ENCODE peak calls at places on chromosomes 13 and 19, in six cellular contexts. P, W, H, Z, J and R are unnamed samples.

GRCh38 chr13:31442605-31443004 is 242.8 kb downstream of the B3GLCT start:
- DNase-seq in P (no peak), W (no peak), H (no peak), Z (no peak), J (no peak), R (no peak)

GRCh38 chr19:30530751-30531150 is 158.6 kb downstream of the ZNF536 start:
- DNase-seq in P (no peak), W (no peak), H (no peak), Z (no peak), J (no peak), R (no peak)

GRCh38 chr13:46743191-46743590 is 53.8 kb downstream of the ESD start:
- DNase-seq in P (no peak), W (no peak), H (peak; percentile 49), Z (no peak), J (no peak), R (no peak)

GRCh38 chr13:90483906-90484305 is 863.6 kb upstream of the MIR17HG start:
- DNase-seq in P (no peak), W (no peak), H (no peak), Z (no peak), J (no peak), R (no peak)

GRCh38 chr19:2110822-2111221 is 14.1 kb downstream of the IZUMO4 start:
- DNase-seq in P (no peak), W (no peak), H (no peak), Z (no peak), J (no peak), R (no peak)

GRCh38 chr13:105153626-105154025 is 1381.8 kb downstream of the EFNB2 start:
- DNase-seq in P (no peak), W (no peak), H (peak; percentile 15), Z (no peak), J (no peak), R (peak; percentile 3)

GRCh38 chr19:21138130-21138529 is 3.7 kb upstream of the ZNF431 start:
- DNase-seq in P (no peak), W (no peak), H (no peak), Z (no peak), J (no peak), R (no peak)

GRCh38 chr19:18292460-18292809 is 11.0 kb upstream of the JUND start:
- DNase-seq in P (no peak), W (no peak), H (peak; percentile 47), Z (peak; percentile 63), J (peak; percentile 80), R (peak; percentile 86)

GRCh38 chr19:52584686-52585085 is 14.6 kb downstream of the ZNF701 start:
- DNase-seq in P (no peak), W (no peak), H (no peak), Z (no peak), J (no peak), R (no peak)

GRCh38 chr19:53183146-53183545 is 10.0 kb downstream of the ZNF665 start:
- DNase-seq in P (no peak), W (no peak), H (peak; percentile 56), Z (no peak), J (no peak), R (no peak)

GRCh38 chr13:101978546-101979315 is 423.1 kb downstream of the FGF14 start:
- DNase-seq in P (no peak), W (no peak), H (no peak), Z (no peak), J (no peak), R (no peak)

GRCh38 chr13:93140912-93141311 is 85.7 kb upstream of the GPC6 start:
- DNase-seq in P (no peak), W (no peak), H (no peak), Z (no peak), J (no peak), R (no peak)

GRCh38 chr19:8663920-8664670 is 33.7 kb downstream of the NFILZ start:
- DNase-seq in P (peak; percentile 80), W (peak; percentile 25), H (no peak), Z (no peak), J (no peak), R (no peak)

GRCh38 chr19:19900124-19900523 is 622 bp upstream of the ZNF93 start:
- DNase-seq in P (no peak), W (peak; percentile 4), H (peak; percentile 78), Z (no peak), J (no peak), R (no peak)

GRCh38 chr13:37209621-37210020 is 104.2 kb upstream of the CSNK1A1L start:
- DNase-seq in P (no peak), W (no peak), H (no peak), Z (no peak), J (no peak), R (no peak)

GRCh38 chr19:29662604-29663404 is 2.5 kb upstream of the PLEKHF1 start:
- DNase-seq in P (no peak), W (no peak), H (peak; percentile 91), Z (peak; percentile 42), J (no peak), R (peak; percentile 67)

GRCh38 chr13:30872685-30873443 is 33.2 kb upstream of the MEDAG start:
- DNase-seq in P (no peak), W (no peak), H (peak; percentile 83), Z (no peak), J (no peak), R (no peak)

GRCh38 chr13:98565726-98566577 is 11.0 kb downstream of the STK24 start:
- DNase-seq in P (no peak), W (no peak), H (no peak), Z (peak; percentile 88), J (peak; percentile 78), R (no peak)

GRCh38 chr19:8638078-8638619 is 7.7 kb downstream of the NFILZ start:
- DNase-seq in P (peak; percentile 75), W (no peak), H (peak; percentile 37), Z (no peak), J (peak; percentile 81), R (peak; percentile 27)

GRCh38 chr13:110583178-110583865 is 21.8 kb upstream of the RAB20 start:
- DNase-seq in P (no peak), W (no peak), H (no peak), Z (no peak), J (no peak), R (no peak)

DNA sequence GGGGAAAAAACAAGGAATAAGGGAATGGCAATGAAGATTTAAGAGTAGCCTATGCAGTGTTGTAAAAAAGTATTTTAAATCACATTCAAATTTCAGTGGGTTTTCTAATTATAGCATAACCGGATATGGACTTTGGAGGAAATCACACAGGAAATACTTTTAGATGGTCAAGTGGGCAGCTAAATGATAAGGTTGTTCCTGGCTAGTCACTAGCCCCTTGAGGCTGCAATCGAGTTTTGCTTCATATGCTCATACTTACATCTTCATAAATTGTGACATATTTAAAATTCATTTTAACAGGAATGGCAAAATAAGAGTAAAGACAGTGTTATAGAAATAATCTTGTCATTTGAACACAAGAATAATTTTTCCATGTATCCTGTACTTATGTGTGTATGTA is 88.9 kb downstream of the WDFY2 start:
- DNase-seq in P (no peak), W (no peak), H (no peak), Z (no peak), J (no peak), R (no peak)
- TF ChIP-seq CTCF in P (no peak), W (no peak), H (no peak), Z (no peak), J (no peak), R (no peak)

GRCh38 chr19:45103200-45103624 is 10.2 kb downstream of the PPP1R37 start:
- DNase-seq in P (no peak), W (no peak), H (no peak), Z (no peak), J (no peak), R (no peak)
- TF ChIP-seq CTCF in P (no peak), W (no peak), H (no peak), Z (no peak), J (no peak), R (no peak)

GRCh38 chr19:4183967-4184717 is 1.7 kb downstream of the ANKRD24 start:
- DNase-seq in P (no peak), W (no peak), H (no peak), Z (no peak), J (no peak), R (peak; percentile 14)

GRCh38 chr19:4185413-4186086 is 3.1 kb downstream of the ANKRD24 start:
- DNase-seq in P (no peak), W (no peak), H (no peak), Z (no peak), J (no peak), R (no peak)

GRCh38 chr19:4187313-4188122 is 5.0 kb downstream of the ANKRD24 start:
- DNase-seq in P (no peak), W (no peak), H (no peak), Z (no peak), J (no peak), R (no peak)

GRCh38 chr19:4184718-4185352 is 2.3 kb downstream of the ANKRD24 start:
- DNase-seq in P (no peak), W (no peak), H (no peak), Z (no peak), J (no peak), R (no peak)

DNA sequence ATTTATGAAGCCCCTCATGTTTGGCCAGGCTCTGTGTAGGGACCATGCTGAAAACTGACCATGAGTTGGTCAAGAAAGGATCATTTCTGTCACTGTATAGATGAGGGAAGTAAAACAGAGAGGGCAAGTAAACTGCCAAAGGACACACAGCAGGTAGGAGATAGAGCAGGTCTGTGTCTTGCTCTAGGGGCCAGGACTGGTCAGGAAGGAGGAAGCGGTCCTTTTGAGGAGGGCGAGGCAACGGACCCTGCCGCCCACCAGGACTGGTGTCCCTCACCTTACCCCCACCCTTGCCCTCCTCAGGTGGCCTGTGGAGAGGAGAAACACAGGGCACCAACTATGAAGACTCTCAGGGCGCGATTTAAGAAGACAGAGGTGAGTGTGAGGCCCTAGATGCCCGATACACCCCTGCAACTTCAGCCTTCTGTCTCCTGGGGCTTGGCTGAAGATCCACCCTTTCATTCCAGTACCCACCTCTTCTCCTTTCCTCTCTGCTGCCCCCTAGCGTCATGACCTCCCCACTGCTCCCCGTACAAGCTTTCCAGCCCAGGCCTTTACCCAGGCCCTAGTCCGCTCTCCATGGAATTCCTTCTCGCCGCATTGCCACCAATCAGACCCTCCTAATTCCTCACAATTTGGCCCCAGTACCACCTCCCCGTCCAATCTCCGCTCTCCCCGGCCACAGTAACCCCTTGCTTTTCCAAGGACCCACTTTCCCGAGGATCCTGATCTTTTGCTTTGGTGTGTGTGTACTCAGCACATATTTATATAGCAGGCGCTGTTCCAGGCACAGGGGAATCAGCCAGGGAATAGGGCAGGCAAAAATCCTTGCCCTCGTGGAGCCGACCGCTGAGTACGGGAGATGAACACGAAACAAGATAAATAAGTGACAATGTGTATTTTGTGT is 3.9 kb downstream of the ANKRD24 start:
- DNase-seq in P (peak; percentile 71), W (peak; percentile 66), H (peak; percentile 79), Z (peak; percentile 95), J (peak; percentile 85), R (peak; percentile 86)
- TF ChIP-seq CTCF in P (peak; percentile 84), W (peak; percentile 52), H (peak; percentile 90), Z (peak; percentile 71), J (peak; percentile 91), R (peak; percentile 67)

GRCh38 chr19:13574933-13575332 is 68.7 kb upstream of the CACNA1A start:
- DNase-seq in P (no peak), W (no peak), H (peak; percentile 35), Z (no peak), J (no peak), R (no peak)

GRCh38 chr19:13576726-13577125 is 70.4 kb upstream of the CACNA1A start:
- DNase-seq in P (no peak), W (no peak), H (no peak), Z (no peak), J (no peak), R (no peak)

DNA sequence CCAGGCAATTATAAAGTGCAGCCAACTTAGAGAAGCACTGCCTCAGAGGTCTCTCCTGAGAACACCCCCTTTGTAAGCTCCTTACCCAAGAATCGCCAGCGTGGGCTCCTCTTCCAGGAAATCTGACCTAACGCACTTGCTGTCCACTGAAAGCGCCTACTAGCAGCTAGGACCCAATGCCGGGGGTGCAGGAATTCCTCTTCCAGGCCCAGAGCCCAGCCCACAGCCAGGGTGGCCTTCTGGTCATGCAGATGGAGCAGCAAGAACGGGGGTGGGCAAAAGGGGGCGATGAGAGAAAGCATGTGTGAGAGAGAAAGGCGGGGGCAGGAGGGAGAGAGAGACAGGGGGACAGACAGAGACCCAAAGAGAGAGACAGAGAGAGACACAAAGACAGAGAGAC is 67.0 kb upstream of the CACNA1A start:
- DNase-seq in P (no peak), W (no peak), H (no peak), Z (no peak), J (no peak), R (no peak)
- TF ChIP-seq CTCF in P (no peak), W (no peak), H (no peak), Z (no peak), J (no peak), R (no peak)